ENCODE peak calls at places on chromosomes 7 and 10, in seven cellular contexts. T is nephron progenitor cell; U is epithelial cell of esophagus; B is germinal center; P is CD4-positive, alpha-beta memory T cell; W is BJ; L is adrenal gland. I is an unnamed sample.

GRCh38 chr10:125037145-125037544 is 95.2 kb downstream of the ZRANB1 start:
- DNase-seq in T (no peak), U (peak; percentile 96), W (no peak), B (no peak), L (peak; percentile 95), P (no peak), I (no peak)

GRCh38 chr7:33516634-33517033 is 387.3 kb downstream of the BBS9 start:
- DNase-seq in T (no peak), L (no peak), P (no peak), U (no peak), B (no peak), W (no peak), I (no peak)

GRCh38 chr10:11693376-11693775 is 48.8 kb upstream of the ECHDC3 start:
- DNase-seq in W (no peak), T (no peak), P (no peak), U (no peak), L (no peak), B (no peak), I (no peak)

GRCh38 chr10:70031215-70031614 is 21.4 kb upstream of the MACROH2A2 start:
- DNase-seq in T (no peak), P (no peak), B (no peak), W (no peak), U (no peak), L (no peak), I (no peak)

GRCh38 chr10:22003964-22004281 is 393 bp upstream of the DNAJC1 start:
- DNase-seq in T (no peak), B (no peak), L (no peak), U (no peak), W (no peak), P (no peak), I (no peak)

GRCh38 chr10:69819713-69820506 is 18.2 kb downstream of the COL13A1 start:
- DNase-seq in U (no peak), T (no peak), P (no peak), B (no peak), W (no peak), L (no peak), I (no peak)

GRCh38 chr10:103641326-103641725 is 147.8 kb downstream of the NEURL1 start:
- DNase-seq in L (no peak), T (no peak), U (no peak), W (no peak), P (no peak), B (no peak), I (no peak)

GRCh38 chr7:45174328-45174610 is 16.7 kb downstream of the RAMP3 start:
- DNase-seq in L (no peak), B (no peak), U (no peak), W (no peak), T (no peak), P (no peak), I (no peak)

GRCh38 chr10:97210576-97210975 is 24.8 kb upstream of the SLIT1 start:
- DNase-seq in W (no peak), T (peak; percentile 86), L (peak; percentile 92), U (peak; percentile 67), P (peak; percentile 64), B (peak; percentile 63), I (peak; percentile 66)

GRCh38 chr10:33174674-33175073 is 159.8 kb downstream of the NRP1 start:
- DNase-seq in P (no peak), T (no peak), B (no peak), W (no peak), U (no peak), L (no peak), I (no peak)

GRCh38 chr7:46810986-46811385 is 770.9 kb downstream of the TNS3 start:
- DNase-seq in T (no peak), P (no peak), U (no peak), W (no peak), B (no peak), L (no peak), I (no peak)

GRCh38 chr7:34041716-34042115 is 136.4 kb downstream of the BMPER start:
- DNase-seq in U (no peak), T (no peak), P (no peak), W (no peak), B (no peak), L (no peak), I (no peak)

GRCh38 chr10:70518695-70519094 is 40.1 kb downstream of the PALD1 start:
- DNase-seq in L (no peak), T (no peak), P (no peak), U (peak; percentile 72), B (no peak), W (no peak), I (no peak)

GRCh38 chr7:152402384-152403250 is 33.2 kb downstream of the KMT2C start:
- DNase-seq in P (no peak), W (no peak), L (no peak), B (no peak), U (no peak), T (no peak), I (no peak)

GRCh38 chr7:31043035-31043434 is 9.1 kb upstream of the ADCYAP1R1 start:
- DNase-seq in P (no peak), T (peak; percentile 30), B (no peak), U (no peak), L (peak; percentile 67), W (no peak), I (no peak)

I was measured in NT2/D1.